ENCODE peak calls at places on chromosomes 13 and 19, in eight cellular contexts. N, A, I, V, L, R, T and M are unnamed samples.

GRCh38 chr13:79340490-79340889 is 65.6 kb downstream of the RBM26 start:
- DNase-seq in N (no peak), A (no peak), I (no peak), V (no peak), L (no peak), R (no peak), T (no peak), M (no peak)

GRCh38 chr13:99958402-99959126 is 13.0 kb downstream of the ZIC5 start:
- DNase-seq in N (no peak), A (no peak), I (no peak), V (no peak), L (no peak), R (no peak), T (no peak), M (no peak)

GRCh38 chr13:22175815-22176214 is 504.9 kb downstream of the FGF9 start:
- DNase-seq in N (no peak), A (no peak), I (no peak), V (no peak), L (no peak), R (no peak), T (no peak), M (no peak)

GRCh38 chr19:17953869-17954268 is 13.0 kb upstream of the KCNN1 start:
- DNase-seq in N (no peak), A (no peak), I (no peak), V (no peak), L (no peak), R (no peak), T (no peak), M (no peak)

GRCh38 chr19:55545913-55546495 is 661 bp upstream of the SBK3 start:
- DNase-seq in N (no peak), A (no peak), I (no peak), V (no peak), L (no peak), R (no peak), T (no peak), M (no peak)

GRCh38 chr13:98476106-98476505 is 100.8 kb downstream of the STK24 start:
- DNase-seq in N (no peak), A (no peak), I (no peak), V (no peak), L (no peak), R (no peak), T (no peak), M (no peak)

GRCh38 chr13:24741016-24741662 is 22.8 kb upstream of the RNF17 start:
- DNase-seq in N (no peak), A (no peak), I (no peak), V (no peak), L (no peak), R (no peak), T (no peak), M (no peak)

GRCh38 chr13:34943675-34944634 is 1.9 kb downstream of the NBEA start:
- DNase-seq in N (peak), A (no peak), I (no peak), V (no peak), L (no peak), R (no peak), T (no peak), M (no peak)

GRCh38 chr13:23549724-23550123 is 20.5 kb upstream of the TNFRSF19 start:
- DNase-seq in N (no peak), A (no peak), I (no peak), V (no peak), L (no peak), R (no peak), T (no peak), M (no peak)

GRCh38 chr13:23551213-23552008 is 18.8 kb upstream of the TNFRSF19 start:
- DNase-seq in N (no peak), A (no peak), I (no peak), V (no peak), L (no peak), R (peak), T (no peak), M (no peak)

GRCh38 chr13:23550164-23550563 is 20.0 kb upstream of the TNFRSF19 start:
- DNase-seq in N (no peak), A (no peak), I (no peak), V (no peak), L (no peak), R (no peak), T (no peak), M (no peak)

GRCh38 chr13:23544668-23545067 is 25.5 kb upstream of the TNFRSF19 start:
- DNase-seq in N (no peak), A (no peak), I (no peak), V (no peak), L (no peak), R (no peak), T (no peak), M (no peak)

DNA sequence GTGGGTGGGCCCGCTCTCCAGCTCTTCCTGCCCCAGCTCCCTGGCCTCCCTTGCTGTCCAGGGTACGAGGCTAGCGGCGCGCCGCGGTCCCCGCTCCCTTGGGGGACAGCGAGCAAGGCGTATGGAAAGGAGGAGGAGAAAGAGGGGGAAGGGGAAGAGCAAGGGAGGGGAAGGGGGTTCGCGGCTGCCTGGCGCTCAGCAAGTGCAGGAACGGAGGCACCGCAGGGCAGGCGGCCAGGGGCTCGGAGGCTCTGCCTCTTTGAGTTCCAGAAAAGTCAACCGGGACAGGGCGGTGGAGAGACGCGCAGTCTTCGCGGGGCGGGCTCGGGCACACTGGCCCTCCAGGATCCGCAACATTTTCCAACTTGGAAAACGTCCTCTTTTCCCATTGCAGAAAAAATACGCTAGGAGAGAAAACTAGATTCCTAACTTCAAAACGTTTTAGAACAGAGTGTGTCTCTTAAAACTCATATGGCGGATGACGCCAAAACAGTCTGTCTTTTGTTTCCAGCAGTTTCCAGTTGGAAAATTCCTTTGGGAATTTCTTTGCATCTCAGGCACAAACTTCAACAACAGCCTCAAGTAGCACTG is 23.1 kb upstream of the TNFRSF19 start:
- DNase-seq in N (no peak), A (no peak), I (no peak), V (peak), L (no peak), R (peak), T (no peak), M (no peak)
- H3K4me3 ChIP-seq in N (no peak), A (peak), I (peak), V (peak), L (no peak), R (peak), T (peak), M (peak)

GRCh38 chr13:103878891-103879605 is 812.8 kb upstream of the SLC10A2 start:
- DNase-seq in N (no peak), A (no peak), I (no peak), V (no peak), L (no peak), R (peak), T (no peak), M (no peak)
- H3K4me3 ChIP-seq in N (no peak), A (no peak), I (no peak), V (no peak), L (no peak), R (no peak), T (no peak), M (no peak)

GRCh38 chr13:112741185-112741755 is 51.4 kb downstream of the ATP11A start:
- DNase-seq in N (no peak), A (no peak), I (peak), V (no peak), L (no peak), R (no peak), T (no peak), M (no peak)
- H3K4me3 ChIP-seq in N (no peak), A (no peak), I (no peak), V (no peak), L (no peak), R (peak), T (peak), M (no peak)

DNA sequence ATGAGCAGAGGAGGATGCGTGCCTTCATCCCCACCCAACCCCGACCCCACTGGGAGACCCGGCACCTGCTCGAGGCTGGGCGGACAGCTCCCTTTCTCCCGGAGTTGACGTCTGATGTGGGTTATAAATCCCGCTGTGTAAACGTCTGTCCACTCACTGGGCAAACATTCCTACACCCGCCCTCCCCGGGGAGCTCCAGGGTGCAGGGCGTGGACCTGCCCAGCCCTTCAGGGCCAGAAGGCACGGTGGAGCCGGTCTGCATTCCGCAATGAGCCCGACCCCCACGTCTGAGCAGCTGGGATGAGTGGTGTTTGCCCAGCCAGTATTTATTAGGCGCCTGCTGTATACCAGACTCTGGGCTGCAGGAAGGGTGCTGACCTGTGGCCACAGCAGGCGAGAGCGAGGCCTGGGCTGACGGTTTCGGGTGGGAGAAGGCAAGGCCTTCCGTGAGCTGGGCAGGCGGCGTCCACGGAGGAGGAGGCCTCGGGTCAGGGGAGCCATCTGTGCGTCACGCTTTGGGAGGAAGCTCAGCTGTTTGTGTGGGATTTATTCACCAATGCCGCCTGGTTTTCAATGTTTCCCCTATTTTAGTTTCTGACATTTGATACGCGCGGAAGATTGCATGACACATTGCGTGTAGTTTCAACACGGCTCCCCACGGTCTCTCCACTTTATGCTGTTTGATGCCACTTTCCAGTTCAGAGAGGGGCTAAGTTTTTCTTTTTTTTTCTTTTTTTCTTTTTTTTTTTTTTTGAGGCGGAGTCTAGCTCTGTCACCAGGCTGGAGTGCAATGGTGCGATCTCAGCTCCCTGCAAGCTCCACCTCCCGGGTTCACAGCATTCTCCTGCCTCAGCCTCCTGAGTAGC is 2.0 kb downstream of the MISP start:
- DNase-seq in N (no peak), A (no peak), I (no peak), V (no peak), L (peak), R (peak), T (peak), M (peak)
- H3K4me3 ChIP-seq in N (no peak), A (no peak), I (no peak), V (no peak), L (no peak), R (no peak), T (no peak), M (no peak)

DNA sequence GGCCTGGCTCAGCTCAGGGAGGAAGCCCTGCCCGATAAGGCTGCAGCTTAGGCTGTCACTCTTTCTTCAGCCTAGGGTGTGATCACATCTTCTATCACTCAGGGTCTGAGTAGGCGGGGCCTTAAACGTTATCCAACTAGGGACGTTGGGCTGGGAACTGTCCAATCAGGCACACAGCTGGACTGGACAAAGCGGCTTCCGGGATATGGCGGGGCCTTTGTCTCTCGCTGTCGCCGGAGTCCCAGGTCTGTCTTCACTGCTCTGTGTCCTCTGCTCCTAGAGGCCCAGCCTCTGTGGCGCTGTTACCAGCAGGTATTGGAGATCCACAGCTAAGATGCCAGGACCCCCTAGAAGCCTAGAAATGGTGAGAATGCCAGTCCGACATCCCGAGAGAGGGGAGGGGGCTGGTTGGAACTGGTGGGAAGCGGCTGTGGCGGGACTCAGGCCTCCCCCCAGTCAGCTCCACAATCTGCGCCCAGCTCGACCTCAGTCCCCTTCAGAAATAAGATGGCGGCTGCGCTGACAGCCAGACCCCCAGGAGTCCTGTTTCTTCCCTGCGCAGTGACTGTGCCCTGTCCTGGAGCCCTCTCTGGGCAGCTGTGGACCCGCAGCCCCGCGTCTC is at the start of gene ZNF254:
- DNase-seq in N (peak), A (peak), I (peak), V (peak), L (peak), R (peak), T (peak), M (peak)
- H3K4me3 ChIP-seq in N (peak), A (peak), I (peak), V (peak), L (peak), R (peak), T (peak), M (peak)

GRCh38 chr19:21568816-21569496 is 63.6 kb downstream of the ZNF429 start:
- DNase-seq in N (peak), A (no peak), I (no peak), V (peak), L (no peak), R (peak), T (peak), M (no peak)
- H3K4me3 ChIP-seq in N (peak), A (peak), I (peak), V (peak), L (no peak), R (peak), T (peak), M (no peak)

GRCh38 chr13:59391696-59392095 is 772.0 kb downstream of the DIAPH3 start:
- DNase-seq in N (peak), A (no peak), I (no peak), V (peak), L (peak), R (peak), T (no peak), M (peak)
- H3K4me3 ChIP-seq in N (peak), A (no peak), I (no peak), V (no peak), L (no peak), R (no peak), T (no peak), M (no peak)

DNA sequence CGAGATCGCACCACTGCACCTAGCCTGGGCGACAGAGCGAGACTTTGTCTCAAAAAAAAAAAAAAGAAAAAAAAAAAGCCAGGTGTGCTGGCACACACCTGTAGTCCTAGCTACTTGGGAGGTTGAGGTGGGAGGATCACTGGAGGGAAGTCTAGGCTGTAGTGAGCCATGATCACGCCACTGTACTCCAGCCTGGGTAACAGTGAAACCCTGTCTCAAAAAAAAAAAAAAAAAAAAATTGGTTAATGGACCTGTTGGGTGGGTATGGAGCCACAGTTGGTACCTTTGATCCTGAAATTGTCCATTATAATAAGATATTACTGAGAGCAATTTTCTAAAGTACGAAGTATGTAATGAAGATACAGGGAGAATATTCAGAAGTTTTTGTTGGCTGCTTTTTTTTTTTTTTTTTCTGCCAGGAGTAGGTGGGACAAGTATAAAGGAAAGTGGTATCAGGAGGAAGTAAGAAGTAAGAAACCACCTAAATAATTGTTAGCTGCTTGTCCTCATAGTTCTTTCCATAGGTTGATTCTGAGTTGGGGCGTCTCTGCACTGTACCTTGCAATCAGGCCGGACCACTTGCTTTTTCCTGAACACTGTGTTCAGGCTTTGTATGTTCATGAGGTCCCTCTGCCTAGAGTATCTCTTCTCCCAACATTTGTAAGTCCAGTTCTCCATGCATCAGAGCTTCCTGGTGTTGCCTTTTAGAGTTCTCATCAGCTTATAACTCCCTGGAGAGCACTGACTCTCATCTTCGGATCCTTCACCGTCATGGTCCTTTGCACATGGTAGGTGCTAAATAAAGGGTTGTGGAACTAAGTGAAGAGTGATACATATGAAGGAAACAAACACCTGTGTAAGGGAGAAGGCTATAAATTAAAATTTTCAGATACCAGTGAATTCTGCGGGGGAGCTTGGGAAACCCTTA is 31.7 kb downstream of the ARHGAP35 start:
- DNase-seq in N (no peak), A (no peak), I (no peak), V (no peak), L (no peak), R (no peak), T (no peak), M (no peak)
- H3K4me3 ChIP-seq in N (no peak), A (no peak), I (no peak), V (no peak), L (no peak), R (no peak), T (no peak), M (no peak)